ENCODE peak calls at places on chromosomes 13 and 19, in eight cellular contexts. Y, P, X, A, G, O, U and J are unnamed samples.
A peak's percentile ranks its signal among the peaks of the same experiment; 100 is the strongest.

GRCh38 chr13:34294483-34295129 is 476.7 kb downstream of the RFC3 start:
- DNase-seq in U (peak; percentile 18), G (no peak), O (peak; percentile 37), P (no peak), X (peak; percentile 36), Y (no peak), A (peak; percentile 18), J (peak; percentile 15)

GRCh38 chr19:15248648-15249559 is 16.7 kb upstream of the EPHX3 start:
- DNase-seq in A (peak; percentile 89), G (peak; percentile 94), Y (peak; percentile 74), P (peak; percentile 87), X (peak; percentile 75), U (peak; percentile 74), O (peak; percentile 92), J (peak; percentile 94)

GRCh38 chr19:45677351-45678230 is 9.6 kb downstream of the GIPR start:
- DNase-seq in P (peak; percentile 57), O (peak; percentile 93), Y (peak; percentile 95), U (peak; percentile 96), X (peak; percentile 63), A (peak; percentile 53), G (peak; percentile 67), J (peak; percentile 92)

GRCh38 chr19:38012290-38012689 is 105.3 kb downstream of the SIPA1L3 start:
- DNase-seq in P (no peak), O (no peak), Y (no peak), A (no peak), U (no peak), X (no peak), G (no peak), J (no peak)

GRCh38 chr19:17001603-17002183 is 24.9 kb downstream of the CPAMD8 start:
- DNase-seq in P (no peak), U (no peak), O (no peak), X (no peak), A (no peak), Y (no peak), G (no peak), J (no peak)

GRCh38 chr13:26653310-26653709 is 95.8 kb downstream of the WASF3 start:
- DNase-seq in U (peak; percentile 42), G (peak; percentile 69), A (no peak), O (peak; percentile 8), P (peak; percentile 55), Y (no peak), X (peak; percentile 50), J (no peak)

GRCh38 chr19:46715620-46716012 is 1.3 kb downstream of the PRKD2 start:
- DNase-seq in U (no peak), P (no peak), O (no peak), A (no peak), X (no peak), Y (no peak), G (no peak), J (no peak)

GRCh38 chr19:4431808-4432674 is 25.6 kb downstream of the UBXN6 start:
- DNase-seq in P (no peak), U (no peak), O (no peak), Y (no peak), X (no peak), G (no peak), A (no peak), J (no peak)

GRCh38 chr13:28347456-28348371 is 147.2 kb downstream of the FLT1 start:
- DNase-seq in A (no peak), G (peak; percentile 38), P (peak; percentile 38), O (no peak), U (no peak), X (no peak), Y (no peak), J (no peak)

GRCh38 chr13:50526771-50527567 is 316.5 kb downstream of the DLEU7 start:
- DNase-seq in O (no peak), A (no peak), U (no peak), Y (peak; percentile 13), X (no peak), P (no peak), G (no peak), J (no peak)

GRCh38 chr19:5843295-5843927 is 3.9 kb upstream of the FUT6 start:
- DNase-seq in X (no peak), P (no peak), U (no peak), O (no peak), Y (no peak), G (no peak), A (no peak), J (no peak)

GRCh38 chr19:5839312-5840017 is at the start of gene FUT6:
- DNase-seq in P (no peak), G (no peak), A (no peak), X (no peak), U (no peak), O (no peak), Y (peak; percentile 61), J (no peak)

GRCh38 chr19:5838437-5839311 is 828 bp downstream of the FUT6 start:
- DNase-seq in G (no peak), U (no peak), X (no peak), Y (peak; percentile 71), P (no peak), O (no peak), A (no peak), J (no peak)

GRCh38 chr19:5832527-5833216 is 6.8 kb downstream of the FUT6 start:
- DNase-seq in U (no peak), O (no peak), Y (no peak), G (no peak), A (no peak), P (no peak), X (no peak), J (no peak)

DNA sequence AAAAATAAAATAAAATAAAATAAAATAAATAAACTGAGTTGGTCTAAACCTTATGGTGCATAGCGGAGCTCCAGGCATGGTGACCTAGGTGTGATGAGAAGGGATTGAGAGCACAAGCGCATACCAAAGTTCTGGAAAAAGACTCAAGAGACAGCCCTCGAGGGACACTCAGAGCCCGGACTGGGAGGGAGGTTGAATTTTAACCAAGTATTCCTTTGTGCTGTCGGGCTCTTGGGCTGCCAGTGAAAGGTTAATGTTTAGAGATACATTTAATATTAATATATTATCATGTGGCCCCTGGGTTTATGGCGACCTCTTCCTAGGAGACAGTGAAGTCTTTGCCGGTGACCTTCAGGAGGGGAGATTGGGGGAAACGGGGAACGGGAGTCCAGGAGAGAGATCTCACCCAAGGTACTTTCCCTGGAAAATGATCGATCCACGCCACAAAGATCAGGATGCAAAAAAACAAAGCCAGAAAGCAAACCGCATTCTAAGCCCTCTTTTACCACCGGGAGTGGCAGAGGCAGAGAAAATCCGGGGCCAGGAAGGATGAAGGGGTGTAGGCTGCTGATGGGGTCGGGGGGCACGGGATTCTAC is 1.6 kb downstream of the FUT6 start:
- DNase-seq in U (no peak), O (no peak), Y (no peak), A (no peak), X (no peak), G (no peak), P (no peak), J (no peak)
- H3K4me3 ChIP-seq in U (no peak overlapping the region), O (no peak overlapping the region), Y (peak overlapping the region; percentile 63), A (no peak overlapping the region), X (no peak overlapping the region), G (no peak overlapping the region), P (no peak overlapping the region), J (no peak overlapping the region)

GRCh38 chr19:43305642-43306041 is 36.3 kb upstream of the PSG9 start:
- DNase-seq in Y (no peak), X (no peak), G (no peak), O (no peak), A (no peak), P (no peak), U (no peak), J (no peak)
- TF ChIP-seq CTCF in Y (peak; percentile 19), X (no peak), G (no peak), O (no peak), A (no peak), P (no peak), U (peak; percentile 20), J (peak; percentile 8)

GRCh38 chr19:49664171-49665070 is 1.2 kb downstream of the IRF3 start:
- DNase-seq in Y (peak; percentile 94), U (peak; percentile 90), O (peak; percentile 80), P (peak; percentile 79), X (peak; percentile 95), A (peak; percentile 89), G (peak; percentile 64), J (peak; percentile 83)

GRCh38 chr19:49660338-49660961 is 5.2 kb downstream of the IRF3 start:
- DNase-seq in U (no peak), O (no peak), G (no peak), Y (no peak), X (no peak), A (no peak), P (no peak), J (no peak)

GRCh38 chr19:49662011-49662410 is 3.6 kb downstream of the IRF3 start:
- DNase-seq in X (no peak), U (no peak), G (no peak), Y (no peak), A (no peak), O (no peak), P (no peak), J (no peak)

GRCh38 chr19:49665301-49666119 is at the start of the genes BCL2L12 and IRF3:
- DNase-seq in O (peak; percentile 97), Y (peak; percentile 99), X (peak; percentile 94), A (peak; percentile 97), G (peak; percentile 93), U (peak; percentile 90), P (peak; percentile 94), J (peak; percentile 97)

DNA sequence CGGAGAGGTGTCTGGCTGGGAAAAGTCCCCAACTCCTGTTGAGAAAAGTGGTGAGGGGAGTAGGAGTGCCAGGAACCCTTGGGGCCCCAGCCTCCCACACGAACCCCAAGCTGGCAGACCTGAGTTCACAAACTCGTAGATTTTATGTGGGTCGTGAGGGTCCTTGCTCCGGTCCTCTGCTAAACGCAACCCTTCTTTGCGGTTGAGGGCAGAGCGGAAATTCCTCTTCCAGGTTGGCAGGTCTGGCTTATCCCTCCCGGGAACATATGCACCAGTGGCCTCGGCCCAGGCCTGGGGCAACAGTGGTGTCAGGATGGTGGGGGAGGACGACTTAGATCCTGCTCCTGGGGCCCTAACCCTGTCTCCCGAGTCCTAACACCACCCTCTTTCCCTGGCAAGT is 2.4 kb downstream of the IRF3 start:
- DNase-seq in Y (no peak), U (no peak), X (no peak), O (no peak), A (no peak), P (no peak), G (no peak), J (no peak)
- H3K4me3 ChIP-seq in Y (no peak overlapping the region), U (no peak overlapping the region), X (no peak overlapping the region), O (no peak overlapping the region), A (no peak overlapping the region), P (no peak overlapping the region), G (no peak overlapping the region), J (no peak overlapping the region)

DNA sequence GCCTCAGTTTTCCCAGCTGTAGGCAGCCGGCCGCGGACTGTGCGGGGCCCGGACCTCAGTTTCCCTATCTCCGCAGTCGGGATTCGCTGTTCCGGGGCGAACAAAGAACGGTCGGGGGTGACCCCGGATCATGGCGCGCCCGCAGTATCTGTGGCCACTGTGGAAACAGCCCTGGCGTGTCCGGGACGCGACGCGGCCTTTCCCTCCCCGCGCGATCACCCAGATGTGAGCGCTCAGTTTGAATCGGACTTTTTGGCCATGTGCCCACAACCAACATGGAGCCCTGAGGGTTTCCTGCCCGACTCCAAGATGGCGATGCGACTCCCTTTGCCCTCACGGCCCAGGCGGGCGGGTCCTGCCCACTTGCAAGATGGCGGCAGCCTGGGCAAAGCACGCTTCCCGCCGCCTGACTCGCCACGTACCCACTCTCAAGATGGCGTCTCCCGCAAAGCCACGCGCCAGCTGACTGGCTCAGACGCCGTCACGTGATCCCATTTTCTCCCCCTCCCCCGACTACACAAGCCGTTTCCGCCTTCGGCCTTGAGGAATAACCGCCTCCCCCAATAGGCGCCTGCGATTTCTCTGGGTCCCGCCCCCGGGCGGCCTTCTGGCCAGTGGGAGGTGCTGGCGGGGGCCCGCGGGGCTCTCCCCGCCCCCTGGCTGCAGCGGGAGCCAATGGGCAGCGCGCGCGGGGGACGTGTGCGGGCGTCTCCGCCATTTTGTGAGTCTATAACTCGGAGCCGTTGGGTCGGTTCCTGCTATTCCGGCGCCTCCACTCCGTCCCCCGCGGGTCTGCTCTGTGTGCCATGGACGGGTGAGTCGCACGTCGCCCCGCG is at the start of gene PTBP1:
- DNase-seq in P (peak; percentile 100), X (peak; percentile 100), A (peak; percentile 100), Y (peak; percentile 100), G (peak; percentile 100), O (peak; percentile 100), U (peak; percentile 100), J (peak; percentile 100)
- TF ChIP-seq CTCF in P (no peak), X (no peak), A (peak; percentile 39), Y (no peak), G (no peak), O (peak; percentile 8), U (no peak), J (no peak)